ENCODE peak calls at places on chromosomes 11 and 22, in nine cellular contexts. R is HCT116; W is RWPE1; Z is IMR-90; Y is GM13977; H is nephron progenitor cell; N is gastrocnemius medialis; C is omental fat pad; G is CD8-positive, alpha-beta T cell. X is an unnamed sample.

GRCh38 chr11:130068986-130069683 is 559 bp upstream of the APLP2 start:
- DNase-seq in H (no peak), C (no peak), G (peak), R (peak), W (peak), Y (no peak), N (no peak), Z (peak), X (no peak)

GRCh38 chr11:63871962-63872832 is 33.3 kb downstream of the MARK2 start:
- DNase-seq in C (no peak), R (peak), G (peak), H (peak), W (peak), N (peak), Z (peak), Y (peak), X (no peak)

GRCh38 chr22:45896153-45896951 is 80.6 kb downstream of the WNT7B start:
- DNase-seq in Y (no peak), W (peak), C (no peak), Z (no peak), G (no peak), R (no peak), H (no peak), N (no peak), X (peak)

GRCh38 chr11:100671471-100671870 is 15.6 kb upstream of the ARHGAP42 start:
- DNase-seq in W (no peak), R (no peak), G (no peak), N (no peak), C (no peak), H (no peak), Y (no peak), Z (peak), X (no peak)

GRCh38 chr11:68051191-68052136 is 12.6 kb downstream of the TCIRG1 start:
- DNase-seq in C (no peak), Y (peak), R (no peak), Z (no peak), H (no peak), G (no peak), W (no peak), N (no peak), X (no peak)

GRCh38 chr11:133942594-133942993 is 14.2 kb downstream of the IGSF9B start:
- DNase-seq in Z (no peak), Y (no peak), G (no peak), C (no peak), H (no peak), R (no peak), N (no peak), W (no peak), X (no peak)

GRCh38 chr11:125944350-125945010 is 1.4 kb upstream of the VSIG10L2 start:
- DNase-seq in C (no peak), Y (no peak), R (no peak), N (no peak), W (no peak), G (no peak), H (no peak), Z (no peak), X (no peak)

GRCh38 chr22:31846161-31847115 is 92.6 kb downstream of the DEPDC5 start:
- DNase-seq in Y (peak), G (no peak), N (no peak), R (no peak), C (no peak), H (no peak), W (no peak), Z (peak), X (no peak)

GRCh38 chr11:77475206-77475605 is 1.3 kb upstream of the PAK1 start:
- DNase-seq in N (no peak), Y (no peak), C (no peak), H (no peak), R (no peak), W (no peak), Z (no peak), G (no peak), X (no peak)

GRCh38 chr11:1557904-1558831 is 13.9 kb downstream of the DUSP8 start:
- DNase-seq in G (no peak), Y (peak), C (no peak), W (peak), N (no peak), R (no peak), H (no peak), Z (peak), X (no peak)

GRCh38 chr11:32426819-32427615 is 8.3 kb downstream of the WT1 start:
- DNase-seq in N (no peak), Z (no peak), Y (no peak), C (no peak), R (no peak), W (no peak), H (peak), G (no peak), X (peak)

GRCh38 chr11:134640536-134640935 is 228.5 kb upstream of the B3GAT1 start:
- DNase-seq in Z (no peak), H (no peak), W (no peak), Y (no peak), R (no peak), C (no peak), G (no peak), N (no peak), X (peak)

GRCh38 chr11:117430293-117430955 is 102.8 kb downstream of the CEP164 start:
- DNase-seq in N (no peak), Y (no peak), W (no peak), G (no peak), C (no peak), R (no peak), Z (no peak), H (no peak), X (no peak)

GRCh38 chr22:37804886-37805857 is 2.6 kb upstream of the GCAT start:
- DNase-seq in R (peak), G (peak), C (peak), W (peak), H (peak), Y (peak), Z (peak), N (peak), X (peak)

GRCh38 chr11:57197762-57198161 is 16.0 kb downstream of the LRRC55 start:
- DNase-seq in Z (no peak), H (no peak), W (no peak), N (no peak), C (no peak), Y (no peak), G (no peak), R (no peak), X (no peak)

GRCh38 chr11:128669491-128669890 is 24.4 kb upstream of the FLI1 start:
- DNase-seq in R (no peak), Z (peak), Y (no peak), H (no peak), N (no peak), W (no peak), C (no peak), G (no peak), X (no peak)

GRCh38 chr11:92149996-92150395 is 74.6 kb upstream of the FAT3 start:
- DNase-seq in C (no peak), G (no peak), H (no peak), W (no peak), Z (peak), R (no peak), N (no peak), Y (no peak), X (no peak)

GRCh38 chr11:92153542-92153941 is 71.1 kb upstream of the FAT3 start:
- DNase-seq in R (no peak), C (no peak), Z (no peak), N (no peak), H (no peak), Y (no peak), W (no peak), G (no peak), X (no peak)

GRCh38 chr11:92154611-92155010 is 70.0 kb upstream of the FAT3 start:
- DNase-seq in R (no peak), N (no peak), Y (no peak), W (no peak), C (no peak), Z (no peak), G (no peak), H (no peak), X (no peak)

DNA sequence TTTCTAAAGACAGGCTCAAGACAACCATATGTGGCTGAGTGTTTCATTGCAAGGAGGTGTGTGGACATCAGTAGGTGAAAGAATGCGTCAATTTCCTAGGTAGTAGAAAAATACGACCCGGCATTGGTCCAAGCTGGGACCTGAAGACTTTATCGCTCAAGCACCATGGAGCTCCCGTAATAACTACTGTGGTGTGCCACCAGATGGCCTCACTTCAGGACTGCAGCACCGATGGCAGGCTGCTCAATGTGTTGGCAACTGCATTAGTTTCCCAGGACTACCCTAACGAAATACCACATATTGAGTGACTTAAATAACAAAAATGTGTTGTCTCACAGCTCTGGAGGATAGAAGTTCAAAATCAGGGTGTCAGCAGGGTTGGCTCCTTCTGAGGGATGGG is 72.4 kb upstream of the FAT3 start:
- DNase-seq in Z (no peak), N (no peak), W (no peak), G (no peak), H (no peak), C (no peak), R (no peak), Y (no peak), X (no peak)
- TF ChIP-seq CTCF in Z (no peak), N (no peak), W (no peak), G (no peak), H (no peak), C (no peak), R (no peak), Y (no peak), X (no peak)

DNA sequence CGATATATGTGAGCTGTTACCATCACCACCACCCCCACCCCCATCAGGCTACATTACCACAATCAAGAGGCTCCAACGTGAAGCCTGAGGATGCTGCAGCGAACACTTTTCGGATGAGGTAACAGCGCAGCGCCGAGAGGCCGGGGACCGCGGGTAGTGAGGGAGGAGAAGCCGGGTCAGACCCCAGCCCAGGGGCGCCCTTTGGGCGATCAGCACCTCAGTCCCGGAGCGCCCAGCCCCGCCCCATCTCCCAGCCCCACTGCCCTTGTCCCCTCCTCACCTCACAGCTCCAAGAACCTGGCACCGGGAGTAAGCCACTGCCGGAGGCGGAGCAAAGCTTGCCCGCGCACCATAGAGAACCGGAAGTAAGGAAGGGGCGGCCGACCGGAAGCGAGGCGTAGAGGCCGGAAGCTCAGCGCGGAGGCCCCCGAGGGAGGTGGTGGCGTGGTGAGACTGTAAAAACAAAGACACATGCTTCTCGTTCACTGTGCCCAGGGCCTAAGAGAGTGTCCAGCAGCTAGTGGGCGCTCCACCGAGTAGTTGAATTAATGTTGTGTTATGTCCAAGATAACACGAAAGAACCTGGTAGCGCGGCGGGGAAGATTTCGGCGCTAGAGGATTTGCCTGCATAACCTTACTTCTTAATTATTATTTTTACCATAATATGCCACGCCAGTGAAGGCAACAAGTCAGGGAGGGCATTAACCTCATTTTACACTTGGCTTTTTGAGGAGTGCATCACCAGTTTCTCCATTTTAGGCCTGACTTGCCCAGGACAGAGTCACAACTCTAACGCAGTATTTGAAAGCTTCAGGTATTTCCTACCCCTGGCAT is at the start of gene THOC5:
- DNase-seq in H (peak), W (peak), R (peak), Z (peak), C (peak), N (peak), Y (peak), G (peak), X (peak)
- TF ChIP-seq CTCF in H (peak), W (peak), R (peak), Z (peak), C (no peak), N (peak), Y (peak), G (no peak), X (no peak)

DNA sequence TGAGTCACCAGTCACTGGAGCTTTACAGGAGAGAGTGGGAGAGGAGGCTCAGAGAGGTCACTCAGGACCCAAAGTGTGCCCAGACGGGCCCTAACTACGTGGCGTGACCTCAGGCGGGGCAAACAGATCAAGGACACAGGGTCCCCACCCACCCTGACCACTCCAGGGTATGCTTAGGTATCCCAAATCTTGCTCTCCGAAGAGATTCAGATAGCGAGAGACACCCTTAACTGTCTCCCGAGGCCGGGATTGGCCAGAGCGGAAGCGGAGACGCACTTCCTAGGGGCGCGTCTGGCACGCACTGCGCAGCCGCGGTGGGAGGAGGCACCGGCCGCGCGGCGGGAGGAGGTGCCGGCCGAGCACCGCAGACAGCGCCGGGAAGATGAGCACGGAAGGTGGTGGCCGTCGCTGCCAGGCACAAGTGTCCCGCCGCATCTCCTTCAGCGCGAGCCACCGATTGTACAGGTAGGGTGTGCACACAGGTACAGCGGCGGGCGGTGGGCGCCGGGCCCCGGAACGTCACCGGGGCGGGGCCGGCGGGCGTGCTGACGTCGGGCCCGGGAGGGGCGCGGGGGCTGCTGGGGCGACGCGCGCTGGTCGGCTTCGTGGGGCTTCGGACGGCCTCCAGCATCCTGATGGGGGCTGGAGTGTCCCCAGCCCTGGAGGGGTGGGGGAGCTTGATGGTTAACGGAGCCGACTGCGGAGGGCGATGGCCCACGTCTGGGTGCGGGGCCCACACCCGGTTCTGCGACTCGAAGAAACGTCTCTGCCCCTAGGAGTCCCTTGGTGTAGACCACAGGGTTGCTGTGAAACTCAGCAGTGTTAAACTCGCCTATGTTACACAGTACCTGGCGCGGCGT is at the start of gene PTS:
- DNase-seq in W (peak), R (peak), Y (peak), N (peak), G (peak), H (peak), Z (peak), C (peak), X (peak)
- TF ChIP-seq CTCF in W (no peak), R (no peak), Y (peak), N (no peak), G (no peak), H (no peak), Z (no peak), C (no peak), X (no peak)

DNA sequence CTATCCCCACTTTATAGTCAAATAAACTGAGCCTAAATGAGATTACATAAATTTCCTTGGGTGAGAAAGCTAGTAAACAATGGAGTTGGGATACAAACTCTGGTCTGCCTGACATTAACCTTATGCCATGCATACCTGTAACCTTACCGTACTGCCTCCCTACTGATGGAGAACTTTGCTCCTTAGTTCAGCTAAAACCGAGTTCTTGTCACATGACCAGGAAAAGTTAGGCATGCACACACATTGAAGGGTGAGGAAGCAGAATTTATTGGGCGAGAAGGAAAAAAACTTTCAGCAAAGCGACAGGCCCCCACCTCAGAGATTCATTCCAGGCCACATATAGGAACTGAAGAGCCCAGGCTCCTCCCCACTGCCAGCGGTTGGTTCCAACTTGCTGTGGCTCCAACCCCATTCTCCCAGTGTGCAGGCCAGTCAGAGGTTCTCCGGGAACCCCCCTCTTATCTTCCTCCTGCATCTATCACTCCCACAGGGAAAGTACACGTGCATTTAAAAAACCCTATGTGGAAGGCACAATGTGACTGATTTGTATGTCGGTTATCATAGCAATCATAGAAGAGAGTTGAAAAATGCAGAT is 3.2 kb upstream of the PIWIL4 start:
- DNase-seq in Y (no peak), H (no peak), W (no peak), Z (no peak), R (no peak), C (no peak), G (no peak), N (no peak), X (no peak)
- TF ChIP-seq CTCF in Y (no peak), H (no peak), W (no peak), Z (no peak), R (no peak), C (no peak), G (no peak), N (no peak), X (no peak)

DNA sequence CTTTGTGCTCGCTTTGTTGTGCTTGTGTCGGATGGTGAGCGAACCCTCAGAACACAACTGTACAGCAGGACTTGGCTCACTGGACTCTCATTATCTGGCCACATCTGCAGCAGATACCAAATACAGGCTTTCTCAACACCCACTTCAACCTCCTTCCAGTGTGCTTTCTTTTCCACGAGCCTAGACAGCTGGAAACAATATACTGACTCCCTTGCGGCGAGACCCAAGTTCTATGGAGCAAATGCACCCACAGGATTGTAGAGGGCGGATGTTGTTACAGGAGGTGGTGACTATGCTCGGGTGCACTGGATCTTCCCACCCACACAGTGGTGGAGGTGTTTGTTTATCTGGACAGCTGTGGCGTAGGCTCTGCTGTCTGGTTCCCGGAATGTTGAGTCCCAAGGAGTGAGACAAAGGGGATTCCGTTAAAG is 204.3 kb downstream of the TENM4 start:
- DNase-seq in G (no peak), C (no peak), H (peak), Z (peak), N (no peak), R (no peak), Y (no peak), W (no peak), X (no peak)
- TF ChIP-seq CTCF in G (no peak), C (no peak), H (no peak), Z (no peak), N (no peak), R (no peak), Y (no peak), W (no peak), X (no peak)

DNA sequence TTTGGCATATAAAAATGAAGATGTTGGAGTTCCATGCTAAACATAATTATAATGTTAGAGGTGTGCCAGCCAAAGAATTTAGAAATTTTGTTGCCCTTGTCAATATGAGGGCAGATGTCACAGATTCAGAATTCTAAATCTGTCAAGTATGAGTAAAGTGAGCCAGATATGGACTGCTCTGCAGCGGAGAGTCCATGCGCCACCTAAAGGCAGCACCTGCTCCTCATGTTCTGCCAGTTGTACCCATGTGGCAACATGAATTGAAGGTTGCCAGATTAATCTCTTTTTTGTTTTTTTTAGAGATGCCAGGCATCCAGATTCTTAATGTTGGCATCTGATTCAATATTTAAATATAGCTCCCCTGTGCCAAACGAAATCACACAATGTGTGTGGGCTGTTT is 678.6 kb upstream of the ANO5 start:
- DNase-seq in N (no peak), Y (no peak), R (no peak), C (no peak), W (no peak), H (peak), G (no peak), Z (no peak), X (no peak)
- TF ChIP-seq CTCF in N (no peak), Y (peak), R (no peak), C (no peak), W (peak), H (peak), G (no peak), Z (no peak), X (no peak)

GRCh38 chr22:22384267-22384666 is 124.3 kb downstream of the ZNF280B start:
- DNase-seq in N (no peak), H (no peak), Z (no peak), W (no peak), C (no peak), G (no peak), Y (no peak), R (no peak), X (no peak)

GRCh38 chr22:22376352-22376706 is 131.7 kb downstream of the VPREB1 start:
- DNase-seq in G (no peak), H (no peak), N (no peak), W (no peak), Y (no peak), Z (no peak), R (no peak), C (no peak), X (no peak)

GRCh38 chr22:22377335-22377734 is 131.2 kb downstream of the ZNF280B start:
- DNase-seq in N (no peak), R (no peak), Y (no peak), H (no peak), G (no peak), C (no peak), W (no peak), Z (no peak), X (no peak)

GRCh38 chr22:22378446-22379415 is 129.8 kb downstream of the ZNF280B start:
- DNase-seq in Y (no peak), G (no peak), N (no peak), R (no peak), W (no peak), C (no peak), H (no peak), Z (no peak), X (no peak)

GRCh38 chr22:22380098-22381030 is 128.2 kb downstream of the ZNF280B start:
- DNase-seq in Y (peak), Z (no peak), G (no peak), W (no peak), H (peak), C (no peak), R (no peak), N (no peak), X (no peak)
- TF ChIP-seq CTCF in Y (peak), Z (no peak), G (no peak), W (no peak), H (peak), C (no peak), R (peak), N (no peak), X (no peak)

X was measured in mesothelial cell of epicardium.